ENCODE peak calls at places on chromosomes 5 and 9, in nine cellular contexts. Y is pancreas, R is body of pancreas, J is PC-3, I is cardiac muscle cell, U is tibial artery, C is neural progenitor cell, S is PC-9, T is breast epithelium. Z is an unnamed sample. For H3K4me1, the result is how much of the 10 kb centered on the place peaks cover.

GRCh38 chr9:4596165-4596922 is 65.8 kb upstream of the PLPP6 start:
- DNase-seq in U (no peak), C (peak), Y (no peak), I (no peak), R (no peak), J (no peak), T (no peak), S (no peak), Z (no peak)

GRCh38 chr5:154505567-154505966 is 27.5 kb upstream of the HAND1 start:
- DNase-seq in R (no peak), Y (no peak), J (no peak), C (peak), I (no peak), U (no peak), S (no peak), T (no peak), Z (no peak)

GRCh38 chr9:26656003-26656940 is 236.3 kb downstream of the CAAP1 start:
- DNase-seq in U (no peak), J (peak), I (peak), Y (no peak), R (no peak), S (no peak), T (no peak), C (peak), Z (peak)

GRCh38 chr5:149439899-149440655 is 61.0 kb upstream of the IL17B start:
- DNase-seq in J (peak), R (peak), I (no peak), C (peak), Y (no peak), U (no peak), S (peak), T (peak), Z (peak)

GRCh38 chr9:23701291-23701690 is 124.7 kb downstream of the ELAVL2 start:
- DNase-seq in C (no peak), S (no peak), I (no peak), R (no peak), Y (no peak), J (no peak), U (no peak), T (no peak), Z (no peak)

GRCh38 chr9:87873607-87874319 is 8.9 kb upstream of the SPATA31E1 start:
- DNase-seq in S (no peak), I (no peak), C (no peak), Y (no peak), T (no peak), J (no peak), U (no peak), R (no peak), Z (no peak)

GRCh38 chr5:116905885-116906284 is 331.3 kb upstream of the SEMA6A start:
- DNase-seq in U (no peak), J (no peak), T (no peak), I (no peak), Y (no peak), C (no peak), R (no peak), S (no peak), Z (no peak)

GRCh38 chr5:94240616-94241287 is 377.7 kb downstream of the KIAA0825 start:
- DNase-seq in U (no peak), Y (no peak), I (no peak), S (no peak), R (peak), C (no peak), T (no peak), J (peak), Z (peak)

GRCh38 chr9:3875371-3876132 is 349.8 kb upstream of the RFX3 start:
- DNase-seq in I (no peak), U (no peak), S (peak), T (no peak), C (no peak), J (peak), R (no peak), Y (no peak), Z (peak)

GRCh38 chr5:81688215-81688614 is 62.7 kb downstream of the SSBP2 start:
- DNase-seq in S (no peak), Y (no peak), R (no peak), C (no peak), I (no peak), T (no peak), U (no peak), J (no peak), Z (no peak)

GRCh38 chr5:72210913-72211670 is 103.8 kb downstream of the MAP1B start:
- DNase-seq in T (peak), J (peak), I (no peak), U (peak), R (peak), S (peak), Y (peak), C (no peak), Z (peak)

GRCh38 chr9:120066315-120066714 is 513.7 kb downstream of the CDK5RAP2 start:
- DNase-seq in R (no peak), Y (no peak), I (no peak), J (no peak), S (no peak), C (no peak), U (no peak), T (no peak), Z (peak)

GRCh38 chr5:149969181-149969950 is 8.8 kb downstream of the SLC26A2 start:
- DNase-seq in J (no peak), U (no peak), I (no peak), S (no peak), R (no peak), C (no peak), Y (no peak), T (no peak), Z (no peak)

GRCh38 chr9:76269789-76270188 is 124.4 kb downstream of the RFK start:
- DNase-seq in C (no peak), J (no peak), Y (no peak), U (no peak), S (peak), R (no peak), T (no peak), I (no peak), Z (no peak)

GRCh38 chr9:37187713-37188439 is 67.5 kb downstream of the ZCCHC7 start:
- DNase-seq in I (no peak), U (no peak), R (no peak), J (no peak), S (no peak), T (no peak), Y (no peak), C (no peak), Z (peak)

GRCh38 chr5:154794525-154795234 is 39.5 kb downstream of the LARP1 start:
- DNase-seq in S (no peak), C (no peak), J (no peak), Y (no peak), U (no peak), R (no peak), T (no peak), I (no peak), Z (no peak)

GRCh38 chr5:60365001-60365400 is 335.0 kb downstream of the DEPDC1B start:
- DNase-seq in C (no peak), T (no peak), Y (no peak), J (no peak), R (no peak), I (no peak), S (no peak), U (no peak), Z (no peak)

DNA sequence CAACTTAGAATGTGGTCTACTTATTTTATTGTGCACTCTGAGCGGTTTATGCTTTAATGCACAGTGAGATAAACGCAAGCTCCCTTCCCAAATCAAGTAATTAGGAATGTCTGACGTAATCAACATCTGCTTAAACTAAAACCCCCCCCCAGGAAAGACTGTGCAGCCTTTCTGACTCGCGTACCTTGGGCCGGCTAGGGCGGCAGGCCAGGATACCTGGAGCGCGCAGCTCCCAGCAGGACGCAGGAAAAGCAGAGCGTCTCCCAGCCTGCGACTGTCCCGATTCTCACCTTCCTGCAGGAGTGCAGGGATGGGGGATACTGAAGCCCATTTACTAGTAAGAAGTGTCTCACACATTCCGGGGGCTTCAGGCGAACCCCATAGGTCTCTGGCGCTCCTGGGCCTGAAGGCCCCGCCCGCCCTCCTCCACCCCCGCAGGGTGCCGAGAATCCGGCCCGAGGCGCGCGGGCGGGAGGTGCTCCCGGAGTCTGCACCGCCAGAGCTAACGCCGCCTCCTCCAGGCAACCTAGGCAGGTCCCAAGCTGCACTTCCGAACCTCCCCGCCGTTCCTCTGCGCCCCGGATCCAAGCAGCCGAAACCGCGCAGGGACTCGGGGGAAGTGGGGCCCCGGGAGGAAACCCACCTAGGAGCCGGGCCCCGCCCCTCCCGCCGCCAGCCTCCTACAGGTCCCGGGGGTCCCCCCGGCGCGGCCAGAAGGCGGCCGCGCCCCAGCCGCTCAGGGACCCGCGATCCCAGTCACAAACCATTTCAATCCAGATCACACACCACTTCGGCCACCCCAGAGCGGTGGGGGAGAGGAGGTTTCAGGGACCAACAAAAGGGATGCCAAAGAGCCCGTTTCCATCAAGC is 1.4 kb downstream of the ROR2 start:
- DNase-seq in Y (peak), C (peak), U (no peak), T (peak), I (peak), J (no peak), R (peak), S (no peak), Z (no peak)
- TF ChIP-seq CTCF in Y (no peak), C (peak), U (no peak), T (peak), I (peak), J (no peak), R (peak), S (no peak), Z (no peak)

DNA sequence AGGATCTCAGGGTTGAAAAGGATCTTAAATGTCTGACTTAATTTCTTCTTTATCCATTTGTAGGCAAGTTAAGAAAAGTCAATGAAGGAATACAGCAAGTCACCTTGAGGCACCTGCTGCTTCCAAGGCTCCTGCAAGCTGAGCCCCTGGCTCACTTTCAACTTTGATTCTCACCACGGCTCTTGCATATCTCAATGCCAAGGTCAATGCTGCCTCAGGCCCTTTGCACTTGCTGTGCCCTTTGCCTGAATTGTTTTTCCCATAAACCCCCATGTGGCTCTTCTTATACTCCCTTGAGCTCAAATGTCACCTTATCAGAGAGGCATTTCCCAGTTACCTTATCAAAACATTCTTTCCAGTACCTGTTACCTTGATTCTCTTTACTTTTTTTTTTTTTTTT is 144.3 kb upstream of the RAPGEF1 start:
- DNase-seq in I (no peak), R (no peak), Y (no peak), S (no peak), T (no peak), C (no peak), J (no peak), U (no peak), Z (no peak)
- H3K4me1 ChIP-seq in I (under half), R (under half), Y (under half), S (under half), T (under half), C (under half), J (under half), U (under half), Z (under half)

DNA sequence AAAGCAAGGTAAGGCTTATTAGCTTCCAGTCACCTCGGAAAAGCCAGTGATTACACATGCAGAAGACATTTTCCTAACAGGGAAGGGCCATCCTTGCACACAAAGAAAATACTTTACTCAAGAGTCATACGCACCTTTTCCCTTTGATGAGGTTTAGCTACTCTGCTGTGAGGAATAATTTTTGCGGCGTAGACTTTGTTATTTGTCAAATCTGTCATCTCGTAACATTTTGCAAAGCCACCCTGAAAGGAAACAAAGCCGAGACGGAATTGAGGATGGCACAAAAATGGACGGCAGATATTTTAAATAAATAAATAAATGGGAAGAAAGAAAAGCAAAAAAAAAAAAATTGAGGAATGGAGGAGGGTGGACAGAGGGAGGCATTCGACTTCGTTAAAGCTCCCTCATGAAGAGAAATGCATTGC is 1.0 kb downstream of the PLK2 start:
- DNase-seq in T (no peak), U (no peak), C (no peak), I (no peak), S (peak), R (no peak), Y (no peak), J (peak), Z (peak)
- H3K4me3 ChIP-seq in T (peak), U (peak), C (peak), I (peak), S (peak), R (peak), Y (peak), J (peak), Z (peak)

GRCh38 chr5:92912280-92912679 is 668.7 kb downstream of the NR2F1-AS1 start:
- DNase-seq in J (no peak), C (peak), U (no peak), T (no peak), R (no peak), Y (no peak), S (no peak), I (no peak), Z (no peak)
- TF ChIP-seq CTCF in J (no peak), C (no peak), U (no peak), T (no peak), R (no peak), Y (no peak), S (no peak), I (no peak), Z (no peak)

GRCh38 chr9:134198771-134199170 is 34.4 kb upstream of the RNU6ATAC start:
- DNase-seq in C (no peak), I (no peak), R (no peak), S (no peak), J (no peak), T (no peak), U (no peak), Y (no peak), Z (peak)
- H3K4me1 ChIP-seq in C (under half), I (under half), R (under half), S (under half), J (under half), T (under half), U (under half), Y (under half), Z (under half)

Z was measured in osteoblast.